ENCODE peak calls at places on chromosomes 7 and 10, in six cellular contexts. E is PC-3, K is neural progenitor cell, V is mammary epithelial cell, Y is GM23248, P is hepatocyte. J is an unnamed sample.

GRCh38 chr7:134307320-134307719 is 9.4 kb downstream of the SLC35B4 start:
- DNase-seq in P (no peak), K (no peak), V (no peak), Y (peak), E (peak), J (no peak)

GRCh38 chr10:132638130-132638515 is 100.5 kb downstream of the INPP5A start:
- DNase-seq in K (no peak), Y (no peak), V (no peak), E (no peak), P (no peak), J (no peak)

GRCh38 chr7:458511-459245 is 61.0 kb downstream of the PDGFA start:
- DNase-seq in P (no peak), K (no peak), V (peak), Y (no peak), E (no peak), J (no peak)

GRCh38 chr7:1396195-1396594 is 63.1 kb downstream of the MICALL2 start:
- DNase-seq in V (no peak), P (no peak), K (no peak), E (no peak), Y (no peak), J (no peak)

GRCh38 chr10:88117869-88118632 is 254.6 kb downstream of the PTEN start:
- DNase-seq in V (no peak), P (no peak), E (no peak), K (peak), Y (no peak), J (peak)

GRCh38 chr10:91163269-91163708 is 57.2 kb upstream of the PCGF5 start:
- DNase-seq in K (peak), E (peak), P (peak), Y (peak), V (peak), J (peak)

GRCh38 chr7:7595451-7595850 is 28.8 kb downstream of the MIOS start:
- DNase-seq in K (no peak), E (peak), V (peak), P (peak), Y (peak), J (peak)

GRCh38 chr7:79692015-79692414 is 238.5 kb upstream of the MAGI2 start:
- DNase-seq in Y (peak), V (peak), K (no peak), E (peak), P (no peak), J (no peak)

GRCh38 chr10:73253226-73253557 is 748 bp upstream of the MRPS16 start:
- DNase-seq in E (peak), P (peak), K (peak), Y (peak), V (peak), J (no peak)

GRCh38 chr10:119217937-119218579 is 10.7 kb downstream of the GRK5 start:
- DNase-seq in Y (no peak), E (no peak), K (no peak), V (no peak), P (no peak), J (no peak)

GRCh38 chr10:129758180-129758579 is 205.9 kb downstream of the EBF3 start:
- DNase-seq in Y (no peak), P (no peak), E (no peak), V (no peak), K (no peak), J (no peak)

GRCh38 chr7:25752169-25752568 is 399.8 kb upstream of the NFE2L3 start:
- DNase-seq in P (peak), V (no peak), K (no peak), Y (no peak), E (no peak), J (no peak)

GRCh38 chr7:138316421-138317043 is 143.5 kb upstream of the TRIM24 start:
- DNase-seq in P (peak), V (no peak), E (no peak), Y (no peak), K (no peak), J (no peak)

GRCh38 chr10:11899067-11899876 is 76.1 kb downstream of the PROSER2 start:
- DNase-seq in P (no peak), E (peak), K (no peak), V (no peak), Y (no peak), J (no peak)

GRCh38 chr7:35714862-35715261 is 19.9 kb upstream of the HERPUD2 start:
- DNase-seq in E (peak), K (no peak), Y (no peak), V (no peak), P (no peak), J (no peak)

GRCh38 chr10:31709028-31709427 is 219.6 kb downstream of the ARHGAP12 start:
- DNase-seq in E (peak), Y (peak), P (no peak), K (no peak), V (no peak), J (no peak)

GRCh38 chr7:65221683-65222082 is 152.0 kb upstream of the ZNF92 start:
- DNase-seq in Y (no peak), E (no peak), V (no peak), K (no peak), P (no peak), J (no peak)

GRCh38 chr10:5187852-5188251 is 2.9 kb upstream of the AKR1C8 start:
- DNase-seq in Y (no peak), V (no peak), P (no peak), K (no peak), E (no peak), J (no peak)

GRCh38 chr7:70042533-70042932 is 444.3 kb downstream of the AUTS2 start:
- DNase-seq in P (peak), K (no peak), Y (peak), E (no peak), V (peak), J (peak)

GRCh38 chr10:65742851-65743250 is 1183.0 kb upstream of the LRRTM3 start:
- DNase-seq in K (no peak), V (no peak), P (no peak), E (no peak), Y (no peak), J (no peak)

GRCh38 chr10:132643709-132644543 is 106.3 kb downstream of the INPP5A start:
- DNase-seq in E (no peak), P (no peak), K (peak), Y (no peak), V (no peak), J (no peak)

DNA sequence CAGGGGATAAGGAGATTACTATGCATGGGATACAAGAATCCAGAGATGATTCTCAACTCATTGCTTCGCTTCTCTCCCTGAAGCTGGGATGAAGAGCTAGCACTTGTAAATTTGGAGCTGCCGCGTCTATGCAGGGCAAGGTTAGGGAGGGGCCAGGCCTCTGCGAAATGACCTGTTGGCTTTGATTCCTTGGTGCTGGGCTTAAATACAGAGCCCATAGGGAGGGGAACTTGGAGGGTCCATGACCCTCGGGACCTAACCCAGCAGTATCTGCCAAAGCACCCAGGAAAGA is 673 bp upstream of the WNT2 start:
- DNase-seq in E (no peak), P (no peak), V (no peak), K (peak), Y (no peak), J (no peak)
- TF ChIP-seq EZH2 in E (no peak), P (no peak), V (no peak), K (no peak), Y (no peak), J (no peak)

GRCh38 chr7:81873559-81873958 is 103.7 kb upstream of the HGF start:
- DNase-seq in K (no peak), P (no peak), V (no peak), Y (peak), E (no peak), J (no peak)
- H3K27ac ChIP-seq in K (no peak), P (no peak), V (no peak), Y (no peak), E (no peak), J (no peak)

GRCh38 chr7:27248427-27248806 is 5.8 kb downstream of the EVX1 start:
- DNase-seq in E (no peak), K (no peak), P (no peak), V (no peak), Y (no peak), J (no peak)
- TF ChIP-seq EZH2 in E (no peak), K (no peak), P (no peak), V (no peak), Y (no peak), J (no peak)

GRCh38 chr10:66931949-66932343 is 6.1 kb downstream of the LRRTM3 start:
- DNase-seq in E (peak), P (no peak), K (no peak), Y (no peak), V (peak), J (no peak)
- H3K27ac ChIP-seq in E (no peak), P (no peak), K (no peak), Y (no peak), V (no peak), J (no peak)

GRCh38 chr7:157589680-157590079 is 252.9 kb downstream of the DNAJB6 start:
- DNase-seq in P (no peak), E (no peak), Y (no peak), V (no peak), K (no peak), J (no peak)

GRCh38 chr7:157587051-157587450 is 250.2 kb downstream of the DNAJB6 start:
- DNase-seq in K (no peak), V (no peak), P (no peak), E (no peak), Y (no peak), J (no peak)

GRCh38 chr7:157588271-157588589 is 251.4 kb downstream of the DNAJB6 start:
- DNase-seq in Y (no peak), K (no peak), V (no peak), E (no peak), P (no peak), J (no peak)

GRCh38 chr7:157586426-157586955 is 249.7 kb downstream of the DNAJB6 start:
- DNase-seq in Y (no peak), K (no peak), P (no peak), V (no peak), E (no peak), J (no peak)

DNA sequence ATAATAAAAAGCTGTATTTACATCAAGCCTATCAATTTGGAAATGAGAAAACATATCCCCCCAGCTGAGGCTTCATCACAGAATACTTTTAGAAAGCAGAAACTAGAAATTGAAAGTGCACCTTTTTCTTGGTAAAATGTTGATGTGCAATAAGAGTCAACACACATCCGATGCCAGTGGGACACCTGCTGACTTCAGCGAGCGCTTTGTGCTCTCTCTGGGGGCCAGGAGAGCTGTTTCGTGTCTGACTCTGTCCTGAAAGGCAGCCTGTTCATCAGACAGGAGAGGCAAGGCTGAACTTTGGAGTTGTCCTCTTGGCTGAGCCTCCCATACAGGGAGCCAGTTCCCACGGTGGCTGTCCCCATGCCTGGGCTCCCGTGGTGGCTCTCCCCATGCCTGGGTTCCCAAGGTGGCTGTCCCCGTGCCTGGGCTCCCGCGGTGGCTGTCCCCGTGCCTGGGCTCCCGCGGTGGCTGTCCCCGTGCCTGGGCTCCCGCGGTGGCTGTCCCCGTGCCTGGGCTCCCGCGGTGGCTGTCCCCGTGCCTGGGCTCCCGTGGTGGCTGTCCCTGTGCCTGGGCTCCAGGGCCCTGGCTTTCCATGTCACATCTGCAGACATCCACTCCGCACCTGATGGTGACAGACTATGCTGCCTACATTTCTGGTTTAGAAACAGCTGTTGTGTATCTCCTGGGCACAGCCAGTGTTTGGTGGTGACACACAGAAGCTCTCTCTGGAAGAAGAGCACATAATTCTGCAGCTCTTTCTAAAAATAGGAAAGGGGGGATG is 250.9 kb downstream of the DNAJB6 start:
- DNase-seq in Y (no peak), P (no peak), V (no peak), E (no peak), K (no peak), J (no peak)
- TF ChIP-seq EZH2 in Y (no peak), P (no peak), V (no peak), E (no peak), K (no peak), J (no peak)

GRCh38 chr7:4693152-4693551 is 11.1 kb downstream of the FOXK1 start:
- DNase-seq in Y (no peak), K (no peak), E (no peak), P (no peak), V (no peak), J (no peak)

GRCh38 chr7:4693749-4694148 is 11.7 kb downstream of the FOXK1 start:
- DNase-seq in E (no peak), Y (no peak), K (no peak), V (no peak), P (no peak), J (no peak)

GRCh38 chr7:4690953-4691856 is 9.1 kb downstream of the FOXK1 start:
- DNase-seq in V (no peak), P (no peak), K (no peak), E (no peak), Y (peak), J (no peak)

GRCh38 chr7:4692055-4692454 is 10.0 kb downstream of the FOXK1 start:
- DNase-seq in E (no peak), P (no peak), Y (peak), K (no peak), V (no peak), J (no peak)

GRCh38 chr7:4694653-4695335 is 12.7 kb downstream of the FOXK1 start:
- DNase-seq in E (no peak), K (no peak), V (no peak), Y (peak), P (peak), J (no peak)
- H3K27ac ChIP-seq in E (no peak), K (no peak), V (no peak), Y (peak), P (peak), J (peak)

GRCh38 chr10:122461729-122462532 is 578 bp downstream of the HTRA1 start:
- DNase-seq in P (peak), V (peak), Y (peak), K (peak), E (peak), J (no peak)

GRCh38 chr10:122459586-122460273 is 1.6 kb upstream of the HTRA1 start:
- DNase-seq in P (no peak), K (no peak), V (no peak), Y (peak), E (no peak), J (no peak)

GRCh38 chr10:122462533-122463465 is 1.4 kb downstream of the HTRA1 start:
- DNase-seq in P (peak), V (peak), E (peak), K (peak), Y (peak), J (peak)

GRCh38 chr10:122461367-122461728 is at the start of gene HTRA1:
- DNase-seq in P (no peak), E (peak), V (peak), K (peak), Y (peak), J (no peak)

DNA sequence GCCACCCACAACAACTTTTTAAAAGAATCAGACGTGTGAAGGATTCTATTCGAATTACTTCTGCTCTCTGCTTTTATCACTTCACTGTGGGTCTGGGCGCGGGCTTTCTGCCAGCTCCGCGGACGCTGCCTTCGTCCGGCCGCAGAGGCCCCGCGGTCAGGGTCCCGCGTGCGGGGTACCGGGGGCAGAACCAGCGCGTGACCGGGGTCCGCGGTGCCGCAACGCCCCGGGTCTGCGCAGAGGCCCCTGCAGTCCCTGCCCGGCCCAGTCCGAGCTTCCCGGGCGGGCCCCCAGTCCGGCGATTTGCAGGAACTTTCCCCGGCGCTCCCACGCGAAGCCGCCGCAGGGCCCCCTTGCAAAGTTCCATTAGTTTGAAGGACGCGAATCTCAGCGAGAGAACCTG is 461 bp upstream of the HTRA1 start:
- DNase-seq in E (no peak), V (no peak), Y (peak), K (no peak), P (no peak), J (no peak)
- TF ChIP-seq EZH2 in E (no peak), V (no peak), Y (no peak), K (peak), P (no peak), J (peak)